ENCODE peak calls at places on chromosomes 12 and 14, in six cellular contexts. P is AG20443, M is HuH-7, Z is NCI-H2081 treated with DMSO at 0.1 percent for 48 hours, L is stomach, V is activated T-cell treated with anti-CD3 and anti-CD28 coated beads for 1 hour. R is an unnamed sample.

GRCh38 chr14:58969951-58970751 is 218.3 kb upstream of the DAAM1 start:
- DNase-seq in P (peak), M (no peak), Z (no peak), L (no peak), V (no peak), R (no peak)

GRCh38 chr14:73757876-73758391 is 43.8 kb upstream of the PNMA1 start:
- DNase-seq in P (no peak), M (no peak), Z (no peak), L (no peak), V (no peak), R (no peak)

GRCh38 chr12:114400925-114401324 is 5.0 kb downstream of the TBX5 start:
- DNase-seq in P (peak), M (no peak), Z (no peak), L (no peak), V (no peak), R (no peak)

GRCh38 chr12:126369487-126370463 is 1304.5 kb downstream of the AACS start:
- DNase-seq in P (peak), M (no peak), Z (no peak), L (no peak), V (no peak), R (no peak)

GRCh38 chr14:47278233-47278842 is 397.1 kb downstream of the MDGA2 start:
- DNase-seq in P (peak), M (peak), Z (peak), L (peak), V (no peak), R (peak)

GRCh38 chr14:86305058-86305457 is 775.1 kb downstream of the FLRT2 start:
- DNase-seq in P (no peak), M (no peak), Z (no peak), L (no peak), V (no peak), R (no peak)

GRCh38 chr12:87227157-87227556 is 802.0 kb downstream of the C12orf50 start:
- DNase-seq in P (no peak), M (no peak), Z (no peak), L (no peak), V (no peak), R (no peak)

GRCh38 chr14:37625597-37626595 is 30.5 kb downstream of the TTC6 start:
- DNase-seq in P (no peak), M (no peak), Z (no peak), L (no peak), V (no peak), R (no peak)

GRCh38 chr14:96905825-96906224 is 108.6 kb downstream of the VRK1 start:
- DNase-seq in P (no peak), M (peak), Z (no peak), L (no peak), V (no peak), R (no peak)

GRCh38 chr14:50816419-50817047 is 14.4 kb downstream of the NIN start:
- DNase-seq in P (no peak), M (no peak), Z (no peak), L (no peak), V (no peak), R (no peak)

GRCh38 chr12:12996235-12996634 is 3.8 kb downstream of the HEBP1 start:
- DNase-seq in P (no peak), M (no peak), Z (no peak), L (no peak), V (no peak), R (no peak)

GRCh38 chr12:74370608-74371216 is 166.9 kb upstream of the ATXN7L3B start:
- DNase-seq in P (no peak), M (no peak), Z (no peak), L (no peak), V (no peak), R (no peak)

GRCh38 chr12:19855876-19856275 is 416.6 kb downstream of the AEBP2 start:
- DNase-seq in P (no peak), M (no peak), Z (no peak), L (no peak), V (no peak), R (no peak)

GRCh38 chr12:17097674-17098073 is 491.7 kb upstream of the LMO3 start:
- DNase-seq in P (peak), M (no peak), Z (no peak), L (no peak), V (no peak), R (no peak)

GRCh38 chr12:93322784-93323183 is 54.9 kb upstream of the NUDT4 start:
- DNase-seq in P (peak), M (no peak), Z (no peak), L (no peak), V (no peak), R (peak)

GRCh38 chr12:51244269-51244668 is 5.6 kb downstream of the DAZAP2 start:
- DNase-seq in P (no peak), M (no peak), Z (no peak), L (no peak), V (no peak), R (no peak)

R was measured in A549.